ENCODE peak calls at places on chromosome 10, in seven cellular contexts. N is mammary epithelial cell, H is A673, F is gastrocnemius medialis, W is transverse colon, A is fibroblast of lung, U is HCT116. L is an unnamed sample. For H3K4me1, the result is how much of the 10 kb centered on the place peaks cover.

GRCh38 chr10:34739915-34740314 is 75.2 kb downstream of the PARD3 start:
- DNase-seq in N (peak), H (peak), F (peak), W (peak), A (peak), U (no peak), L (no peak)

GRCh38 chr10:89502556-89502955 is 32.8 kb downstream of the SLC16A12 start:
- DNase-seq in N (peak), H (no peak), F (no peak), W (no peak), A (peak), U (no peak), L (no peak)

GRCh38 chr10:18607979-18608378 is 43.4 kb downstream of the NSUN6 start:
- DNase-seq in N (peak), H (no peak), F (no peak), W (no peak), A (no peak), U (no peak), L (no peak)

GRCh38 chr10:109992485-109992884 is 15.3 kb upstream of the ADD3 start:
- DNase-seq in N (no peak), H (no peak), F (no peak), W (no peak), A (peak), U (no peak), L (no peak)

GRCh38 chr10:97292862-97293198 is 393 bp upstream of the ARHGAP19 start:
- DNase-seq in N (no peak), H (no peak), F (no peak), W (no peak), A (no peak), U (no peak), L (no peak)

GRCh38 chr10:131570716-131571307 is 259.3 kb upstream of the TCERG1L start:
- DNase-seq in N (no peak), H (no peak), F (no peak), W (no peak), A (no peak), U (no peak), L (peak)

GRCh38 chr10:14601872-14602725 is 172.6 kb downstream of the FAM107B start:
- DNase-seq in N (peak), H (peak), F (no peak), W (peak), A (peak), U (peak), L (peak)

GRCh38 chr10:100307716-100308115 is 21.2 kb upstream of the BLOC1S2 start:
- DNase-seq in N (no peak), H (no peak), F (no peak), W (no peak), A (peak), U (no peak), L (no peak)

GRCh38 chr10:121956111-121957061 is 18.6 kb downstream of the NSMCE4A start:
- DNase-seq in N (peak), H (no peak), F (no peak), W (no peak), A (peak), U (no peak), L (no peak)

GRCh38 chr10:132181691-132182425 is 4.9 kb upstream of the DPYSL4 start:
- DNase-seq in N (no peak), H (no peak), F (no peak), W (no peak), A (no peak), U (no peak), L (no peak)

GRCh38 chr10:62015994-62016393 is 114.5 kb downstream of the ARID5B start:
- DNase-seq in N (no peak), H (no peak), F (no peak), W (no peak), A (peak), U (no peak), L (no peak)

GRCh38 chr10:67883710-67884312 is 645 bp upstream of the SIRT1 start:
- DNase-seq in N (no peak), H (peak), F (peak), W (no peak), A (no peak), U (no peak), L (no peak)

GRCh38 chr10:132698761-132699391 is 87.1 kb downstream of the NKX6-2 start:
- DNase-seq in N (no peak), H (no peak), F (no peak), W (no peak), A (no peak), U (no peak), L (peak)

GRCh38 chr10:117168135-117168674 is 29.1 kb upstream of the KCNK18 start:
- DNase-seq in N (peak), H (peak), F (no peak), W (peak), A (no peak), U (no peak), L (peak)

GRCh38 chr10:108241166-108241565 is 1076.7 kb upstream of the SORCS1 start:
- DNase-seq in N (no peak), H (no peak), F (no peak), W (no peak), A (no peak), U (no peak), L (no peak)

GRCh38 chr10:121722665-121723064 is 124.4 kb upstream of the FGFR2 start:
- DNase-seq in N (peak), H (no peak), F (no peak), W (no peak), A (no peak), U (no peak), L (no peak)

GRCh38 chr10:132648871-132649528 is 111.4 kb downstream of the INPP5A start:
- DNase-seq in N (no peak), H (no peak), F (no peak), W (no peak), A (no peak), U (no peak), L (no peak)

GRCh38 chr10:49278497-49278902 is 20.5 kb upstream of the C10orf71 start:
- DNase-seq in N (no peak), H (no peak), F (peak), W (no peak), A (no peak), U (no peak), L (no peak)

GRCh38 chr10:59622320-59622901 is 87.2 kb downstream of the SLC16A9 start:
- DNase-seq in N (peak), H (peak), F (peak), W (peak), A (peak), U (peak), L (peak)

GRCh38 chr10:43252166-43252784 is 14.6 kb downstream of the RASGEF1A start:
- DNase-seq in N (no peak), H (no peak), F (peak), W (no peak), A (no peak), U (no peak), L (peak)

GRCh38 chr10:88981435-88981834 is 9.2 kb upstream of the FAS start:
- DNase-seq in N (no peak), H (no peak), F (no peak), W (no peak), A (no peak), U (no peak), L (no peak)

GRCh38 chr10:110857265-110858158 is 14.2 kb upstream of the PDCD4 start:
- DNase-seq in N (no peak), H (no peak), F (no peak), W (peak), A (peak), U (no peak), L (peak)

GRCh38 chr10:50390302-50390701 is 139.0 kb upstream of the ASAH2 start:
- DNase-seq in N (no peak), H (no peak), F (no peak), W (peak), A (no peak), U (no peak), L (no peak)

GRCh38 chr10:125672884-125673283 is 10.1 kb downstream of the TEX36 start:
- DNase-seq in N (no peak), H (no peak), F (no peak), W (no peak), A (no peak), U (no peak), L (no peak)

GRCh38 chr10:62514079-62514693 is 140.0 kb downstream of the ZNF365 start:
- DNase-seq in N (no peak), H (no peak), F (no peak), W (no peak), A (no peak), U (no peak), L (no peak)

GRCh38 chr10:77240042-77240619 is 397.5 kb downstream of the KCNMA1 start:
- DNase-seq in N (no peak), H (no peak), F (no peak), W (no peak), A (peak), U (no peak), L (no peak)

GRCh38 chr10:74419491-74420466 is 268.8 kb downstream of the ADK start:
- DNase-seq in N (peak), H (peak), F (no peak), W (peak), A (peak), U (peak), L (no peak)

GRCh38 chr10:62071846-62072281 is 170.4 kb downstream of the ARID5B start:
- DNase-seq in N (no peak), H (no peak), F (peak), W (no peak), A (no peak), U (no peak), L (no peak)

GRCh38 chr10:108404155-108404554 is 1239.6 kb upstream of the SORCS1 start:
- DNase-seq in N (no peak), H (no peak), F (no peak), W (no peak), A (no peak), U (no peak), L (no peak)

GRCh38 chr10:50316695-50317648 is 65.7 kb upstream of the ASAH2 start:
- DNase-seq in N (peak), H (no peak), F (no peak), W (no peak), A (no peak), U (no peak), L (no peak)

GRCh38 chr10:43058716-43059335 is 18.0 kb upstream of the RET start:
- DNase-seq in N (no peak), H (no peak), F (no peak), W (no peak), A (no peak), U (no peak), L (no peak)

GRCh38 chr10:75708060-75708459 is 276.6 kb downstream of the LRMDA start:
- DNase-seq in N (no peak), H (no peak), F (no peak), W (no peak), A (no peak), U (no peak), L (no peak)

DNA sequence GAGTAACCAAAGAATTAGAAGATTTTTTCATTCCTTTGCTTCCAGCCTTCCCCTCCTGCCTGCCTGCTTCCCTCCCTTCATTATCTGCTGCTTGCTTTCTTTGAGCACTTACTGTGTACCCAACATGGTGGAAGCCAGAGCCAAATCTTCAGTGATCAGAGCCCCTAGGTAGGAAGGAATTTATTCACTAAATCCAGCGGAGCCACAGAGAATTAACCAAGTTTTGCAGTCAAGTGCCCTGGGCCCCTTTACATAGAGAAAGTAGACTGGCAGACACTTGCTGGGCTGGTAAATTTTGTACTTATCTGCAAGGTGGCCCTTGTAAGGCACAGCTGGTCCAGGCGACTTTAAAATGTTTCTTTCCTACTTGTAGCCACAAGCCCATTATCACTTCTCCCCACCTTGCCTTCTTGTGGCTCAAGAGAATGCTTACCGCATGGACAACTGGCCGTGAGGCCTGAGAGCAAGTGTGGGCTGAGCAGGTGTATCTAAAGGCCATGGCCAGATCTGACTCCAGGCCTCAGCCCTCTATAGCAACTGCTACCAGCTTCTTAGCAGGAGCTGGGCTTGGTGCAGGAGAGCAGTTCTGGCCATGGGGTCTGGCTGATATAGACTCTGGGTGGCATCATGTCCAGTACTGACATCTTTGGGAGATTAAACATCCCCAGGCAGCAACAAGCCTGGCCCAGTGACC is 11.1 kb downstream of the UNC5B start:
- DNase-seq in N (no peak), H (no peak), F (peak), W (no peak), A (no peak), U (no peak), L (no peak)
- H3K4me1 ChIP-seq in N (under half), H (under half), F (under half), W (under half), A (under half), U (under half), L (under half)

DNA sequence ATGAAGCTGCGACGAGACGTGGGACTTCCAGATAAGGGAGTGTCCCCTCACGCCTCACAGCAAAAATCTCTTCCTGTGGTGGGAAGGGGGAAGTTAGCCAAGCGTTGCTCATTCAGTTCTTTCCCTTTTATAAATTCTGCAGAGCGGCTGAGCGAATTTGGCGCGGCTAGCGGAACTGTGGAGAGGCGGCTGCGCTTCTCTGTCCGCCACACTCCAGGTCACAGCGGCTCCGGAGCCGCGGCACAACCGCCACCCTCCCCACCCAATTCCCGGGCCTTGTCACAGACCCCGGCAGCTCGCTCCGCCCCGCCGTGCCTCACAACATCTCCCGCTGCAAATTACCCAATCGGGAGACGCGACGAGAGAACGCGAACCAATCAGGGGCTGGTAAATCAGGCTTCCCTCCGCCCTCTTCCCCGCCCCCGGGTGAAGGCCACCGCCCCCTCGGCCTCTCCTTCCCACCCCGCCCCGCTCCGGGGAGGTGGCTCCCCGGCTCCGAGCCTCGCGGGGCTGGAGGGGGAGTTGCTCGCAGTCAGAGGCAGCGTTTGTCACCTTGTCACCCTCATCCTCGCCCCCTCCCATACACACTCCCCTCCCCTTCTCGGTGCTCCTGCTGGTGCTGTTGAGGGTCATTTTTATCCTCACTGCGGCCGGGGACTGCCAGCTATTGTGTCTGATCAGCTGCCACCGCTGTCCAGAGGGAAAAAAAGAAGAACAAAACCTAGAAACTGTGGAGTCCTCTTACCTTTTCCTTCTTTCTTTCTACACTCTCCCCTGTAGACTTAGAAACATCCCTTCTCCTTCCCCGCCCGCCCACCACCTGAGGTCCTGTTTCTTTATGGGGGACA is 918 bp upstream of the ARHGAP21 start:
- DNase-seq in N (peak), H (peak), F (peak), W (peak), A (peak), U (peak), L (peak)
- TF ChIP-seq CTCF in N (no peak), H (no peak), F (no peak), W (no peak), A (no peak), U (no peak), L (no peak)

GRCh38 chr10:90635111-90635798 is 222.6 kb downstream of the HTR7 start:
- DNase-seq in N (no peak), H (no peak), F (no peak), W (no peak), A (no peak), U (no peak), L (no peak)
- H3K4me1 ChIP-seq in N (under half), H (under half), F (under half), W (under half), A (under half), U (under half), L (under half)

DNA sequence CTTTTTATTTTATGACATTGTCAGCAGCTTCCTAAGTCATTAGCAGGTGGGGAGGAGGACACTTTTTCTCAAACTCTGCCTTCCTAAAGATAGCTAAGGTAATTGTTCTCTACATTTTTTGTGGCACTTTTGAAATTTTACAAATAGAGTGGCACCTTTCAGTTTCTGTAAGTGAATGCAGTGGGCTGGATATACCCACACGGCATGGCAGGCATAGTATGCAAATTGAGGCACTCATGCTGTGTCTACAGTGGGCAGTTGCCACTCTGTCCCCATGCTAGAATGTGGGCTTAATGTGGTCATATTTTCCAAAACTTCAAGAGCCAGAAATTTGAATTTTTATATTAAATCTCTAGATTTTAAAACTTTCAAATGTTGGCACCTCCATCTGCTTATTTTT is 12.8 kb upstream of the SH3PXD2A start:
- DNase-seq in N (no peak), H (no peak), F (no peak), W (no peak), A (no peak), U (no peak), L (no peak)
- TF ChIP-seq CTCF in N (no peak), H (no peak), F (no peak), W (no peak), A (no peak), U (no peak), L (no peak)

DNA sequence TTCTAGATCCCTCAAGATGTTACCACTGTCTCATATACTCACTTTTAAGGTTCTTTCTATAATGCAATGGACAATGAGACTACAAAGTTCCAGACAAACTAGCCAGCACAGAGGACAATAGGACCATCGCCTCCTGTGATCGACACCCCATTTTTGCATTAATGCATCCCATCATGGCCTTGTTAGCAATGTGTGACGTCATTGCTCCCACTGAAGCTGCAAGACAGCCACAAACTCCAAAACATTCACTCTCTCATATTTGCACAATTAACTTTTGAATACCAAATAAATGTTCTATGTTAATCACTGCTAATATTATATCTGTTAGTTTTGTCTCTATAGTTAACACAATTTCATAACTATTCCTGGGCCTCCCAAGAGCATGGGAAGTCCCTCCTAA is 88.8 kb upstream of the TMEM72 start:
- DNase-seq in N (no peak), H (no peak), F (no peak), W (no peak), A (no peak), U (no peak), L (no peak)
- H3K4me1 ChIP-seq in N (under half), H (under half), F (under half), W (under half), A (under half), U (under half), L (under half)

DNA sequence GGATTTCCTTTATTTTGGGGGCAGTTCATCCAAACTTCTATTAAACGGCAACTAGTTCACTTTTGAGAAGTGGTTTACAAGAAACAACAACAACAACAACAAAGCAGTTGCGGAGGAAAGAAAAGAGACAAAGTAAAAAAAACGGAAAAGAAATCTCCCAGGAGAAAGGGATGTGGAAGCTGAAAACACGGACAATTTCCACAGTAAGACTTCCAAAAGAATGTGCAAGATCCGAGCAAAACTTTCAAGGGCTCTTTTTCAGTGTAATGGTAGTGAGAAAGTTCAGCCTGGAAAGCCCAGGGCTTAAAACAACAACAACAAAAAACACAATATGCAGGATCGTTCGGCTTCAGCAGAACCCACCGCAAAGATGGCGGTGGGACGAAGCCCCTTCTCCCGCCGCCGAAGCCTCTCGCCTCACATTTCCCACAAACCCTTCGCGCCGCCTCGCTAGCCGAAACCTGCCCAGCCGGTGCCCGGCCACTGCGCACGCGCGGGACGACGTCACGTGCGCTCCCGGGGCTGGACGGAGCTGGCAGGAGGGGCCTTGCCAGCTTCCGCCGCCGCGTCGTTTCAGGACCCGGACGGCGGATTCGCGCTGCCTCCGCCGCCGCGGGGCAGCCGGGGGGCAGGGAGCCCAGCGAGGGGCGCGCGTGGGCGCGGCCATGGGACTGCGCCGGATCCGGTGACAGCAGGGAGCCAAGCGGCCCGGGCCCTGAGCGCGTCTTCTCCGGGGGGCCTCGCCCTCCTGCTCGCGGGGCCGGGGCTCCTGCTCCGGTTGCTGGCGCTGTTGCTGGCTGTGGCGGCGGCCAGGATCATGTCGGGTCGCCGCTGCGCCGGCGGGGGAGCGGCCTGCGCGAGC is at the start of gene TNKS2:
- DNase-seq in N (peak), H (peak), F (peak), W (peak), A (peak), U (peak), L (peak)
- TF ChIP-seq CTCF in N (no peak), H (no peak), F (no peak), W (no peak), A (no peak), U (no peak), L (no peak)

GRCh38 chr10:7484456-7485266 is 73.8 kb upstream of the SFMBT2 start:
- DNase-seq in N (no peak), H (no peak), F (no peak), W (peak), A (no peak), U (no peak), L (peak)
- H3K4me1 ChIP-seq in N (under half), H (under half), F (under half), W (under half), A (under half), U (under half), L (under half)

L was measured in Peyer's patch.